ENCODE peak calls at places on chromosomes 6 and 20, in eight cellular contexts. J, W, T, O, I, Y, B and X are unnamed samples.

GRCh38 chr6:145865175-145865574 is 50.6 kb upstream of the FBXO30 start:
- DNase-seq in J (no peak), W (no peak), T (no peak), O (no peak), I (no peak), Y (no peak), B (no peak), X (no peak)

GRCh38 chr6:15109338-15110090 is 136.4 kb upstream of the JARID2 start:
- DNase-seq in J (no peak), W (no peak), T (no peak), O (no peak), I (peak), Y (peak), B (no peak), X (no peak)

GRCh38 chr6:52310932-52311331 is 26.4 kb upstream of the MCM3 start:
- DNase-seq in J (no peak), W (no peak), T (no peak), O (no peak), I (no peak), Y (peak), B (no peak), X (no peak)

GRCh38 chr20:13681248-13682125 is 42.8 kb upstream of the TASP1 start:
- DNase-seq in J (peak), W (no peak), T (no peak), O (no peak), I (no peak), Y (no peak), B (no peak), X (no peak)

GRCh38 chr6:99603421-99604160 is 3.0 kb upstream of the PRDM13 start:
- DNase-seq in J (peak), W (no peak), T (no peak), O (no peak), I (peak), Y (no peak), B (no peak), X (no peak)

GRCh38 chr6:24441599-24441904 is 38.8 kb downstream of the MRS2 start:
- DNase-seq in J (no peak), W (no peak), T (no peak), O (no peak), I (no peak), Y (no peak), B (no peak), X (no peak)

GRCh38 chr6:4020822-4021132 is 58.2 kb downstream of the FAM217A start:
- DNase-seq in J (no peak), W (no peak), T (no peak), O (no peak), I (no peak), Y (no peak), B (no peak), X (no peak)

GRCh38 chr6:170444056-170444505 is 109.0 kb downstream of the PSMB1 start:
- DNase-seq in J (no peak), W (no peak), T (no peak), O (no peak), I (no peak), Y (no peak), B (no peak), X (peak)

GRCh38 chr6:44156494-44157151 is 2.0 kb upstream of the CAPN11 start:
- DNase-seq in J (peak), W (peak), T (no peak), O (no peak), I (no peak), Y (no peak), B (no peak), X (no peak)

GRCh38 chr6:133040025-133040838 is 200.9 kb upstream of the EYA4 start:
- DNase-seq in J (no peak), W (no peak), T (no peak), O (peak), I (peak), Y (no peak), B (no peak), X (no peak)

GRCh38 chr6:169972736-169973135 is 221.3 kb downstream of the ERMARD start:
- DNase-seq in J (peak), W (peak), T (no peak), O (no peak), I (no peak), Y (no peak), B (no peak), X (peak)

GRCh38 chr6:41334482-41335023 is 855 bp upstream of the NCR2 start:
- DNase-seq in J (no peak), W (no peak), T (no peak), O (no peak), I (no peak), Y (no peak), B (no peak), X (no peak)
- TF ChIP-seq CTCF in J (no peak), W (no peak), T (no peak), O (no peak), I (no peak), Y (no peak), B (no peak), X (no peak)

GRCh38 chr6:131597448-131597847 is 24.4 kb downstream of the ARG1 start:
- DNase-seq in J (no peak), W (no peak), T (no peak), O (peak), I (peak), Y (no peak), B (no peak), X (no peak)
- TF ChIP-seq CTCF in J (peak), W (no peak), T (no peak), O (peak), I (peak), Y (no peak), B (no peak), X (peak)

DNA sequence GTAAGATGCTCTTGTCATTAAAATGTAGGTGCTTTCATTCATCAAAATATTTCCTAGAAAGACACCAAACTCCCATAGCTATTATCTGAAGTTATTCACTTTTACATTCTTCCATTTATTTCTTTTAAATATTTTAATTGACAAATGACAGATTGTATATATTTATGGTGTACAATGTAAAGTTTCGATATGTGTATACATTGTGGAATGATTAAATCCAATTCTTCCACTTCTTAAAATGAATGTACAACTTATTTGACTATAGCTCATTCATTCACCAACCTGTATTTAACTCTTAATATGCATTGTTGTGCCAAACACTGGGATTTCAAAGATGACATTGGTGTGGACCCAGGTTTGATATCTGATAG is 41.0 kb downstream of the CCN2 start:
- DNase-seq in J (no peak), W (no peak), T (no peak), O (no peak), I (no peak), Y (no peak), B (no peak), X (no peak)
- TF ChIP-seq CTCF in J (no peak), W (no peak), T (no peak), O (peak), I (no peak), Y (no peak), B (no peak), X (peak)

DNA sequence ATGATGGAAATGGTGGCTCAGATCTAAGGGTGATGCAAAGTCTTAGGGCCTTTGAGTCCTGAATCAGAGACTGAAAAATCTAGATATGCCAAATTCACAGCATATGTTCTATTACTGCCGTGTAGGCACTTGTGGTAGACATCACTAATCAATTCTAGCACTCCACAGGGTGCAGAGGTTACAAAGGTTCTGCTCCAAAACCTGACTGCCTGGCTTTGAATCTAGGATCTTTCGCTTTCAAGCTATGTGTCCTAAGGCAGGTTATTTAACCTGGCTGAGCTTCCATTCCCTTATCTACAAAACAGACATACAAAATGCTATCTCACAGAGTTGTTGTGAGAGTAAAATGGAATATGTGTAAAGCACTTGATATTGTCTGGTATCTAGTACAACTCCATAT is 206.7 kb downstream of the TFAP2C start:
- DNase-seq in J (no peak), W (no peak), T (no peak), O (no peak), I (no peak), Y (no peak), B (no peak), X (no peak)
- TF ChIP-seq CTCF in J (no peak), W (no peak), T (no peak), O (no peak), I (no peak), Y (no peak), B (no peak), X (no peak)

GRCh38 chr6:107805504-107805903 is 18.6 kb downstream of the SCML4 start:
- DNase-seq in J (no peak), W (no peak), T (no peak), O (no peak), I (no peak), Y (no peak), B (no peak), X (no peak)

GRCh38 chr6:107801195-107801594 is 22.9 kb downstream of the SCML4 start:
- DNase-seq in J (no peak), W (no peak), T (no peak), O (no peak), I (no peak), Y (no peak), B (no peak), X (no peak)

GRCh38 chr6:107803957-107804356 is 20.2 kb downstream of the SCML4 start:
- DNase-seq in J (no peak), W (no peak), T (no peak), O (no peak), I (no peak), Y (no peak), B (no peak), X (no peak)

GRCh38 chr6:107794771-107795170 is 29.3 kb downstream of the SCML4 start:
- DNase-seq in J (no peak), W (no peak), T (no peak), O (no peak), I (no peak), Y (no peak), B (no peak), X (no peak)

GRCh38 chr6:107800564-107801164 is 23.4 kb downstream of the SCML4 start:
- DNase-seq in J (no peak), W (no peak), T (no peak), O (peak), I (no peak), Y (no peak), B (no peak), X (no peak)
- TF ChIP-seq CTCF in J (peak), W (peak), T (no peak), O (no peak), I (peak), Y (no peak), B (no peak), X (peak)

GRCh38 chr6:2989332-2990178 is 10.1 kb upstream of the NQO2 start:
- DNase-seq in J (peak), W (peak), T (peak), O (peak), I (peak), Y (peak), B (no peak), X (peak)
- TF ChIP-seq CTCF in J (peak), W (no peak), T (no peak), O (peak), I (no peak), Y (no peak), B (no peak), X (peak)

GRCh38 chr6:56713285-56713684 is 70.6 kb upstream of the DST start:
- DNase-seq in J (peak), W (peak), T (no peak), O (peak), I (peak), Y (peak), B (no peak), X (no peak)

GRCh38 chr6:56714982-56715456 is 72.3 kb upstream of the DST start:
- DNase-seq in J (no peak), W (no peak), T (no peak), O (peak), I (peak), Y (no peak), B (no peak), X (no peak)

GRCh38 chr6:56716229-56716628 is 73.5 kb upstream of the DST start:
- DNase-seq in J (no peak), W (no peak), T (no peak), O (no peak), I (no peak), Y (no peak), B (no peak), X (no peak)

GRCh38 chr6:56710967-56711366 is 68.3 kb upstream of the DST start:
- DNase-seq in J (no peak), W (no peak), T (no peak), O (no peak), I (no peak), Y (no peak), B (no peak), X (no peak)

DNA sequence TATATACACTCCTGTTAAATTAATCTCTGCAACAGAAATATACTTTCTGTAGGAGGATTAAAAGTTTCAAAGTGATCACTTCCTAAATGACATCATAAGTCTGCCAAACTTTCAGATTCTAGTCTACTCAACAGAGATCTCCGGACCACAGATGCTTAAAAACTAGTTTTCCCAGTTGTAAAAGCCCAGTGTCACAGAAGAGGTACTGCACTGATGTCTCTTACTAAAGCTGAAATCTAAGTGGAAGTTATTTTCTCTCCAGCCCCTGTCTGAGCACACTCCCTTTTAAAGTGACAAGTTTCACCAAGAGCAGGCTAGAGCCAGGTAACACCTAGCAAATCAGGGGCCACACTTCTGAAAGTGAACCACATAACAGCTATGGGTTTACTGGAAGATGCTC is 71.6 kb upstream of the DST start:
- DNase-seq in J (no peak), W (no peak), T (no peak), O (no peak), I (no peak), Y (no peak), B (no peak), X (no peak)
- TF ChIP-seq CTCF in J (no peak), W (no peak), T (no peak), O (no peak), I (no peak), Y (no peak), B (no peak), X (no peak)

GRCh38 chr20:53957421-53958172 is 112.8 kb downstream of the BCAS1 start:
- DNase-seq in J (no peak), W (no peak), T (no peak), O (no peak), I (peak), Y (no peak), B (no peak), X (no peak)
- TF ChIP-seq CTCF in J (no peak), W (no peak), T (no peak), O (no peak), I (peak), Y (no peak), B (no peak), X (no peak)